ENCODE peak calls at places on chromosome 1, in six cellular contexts. One of them, this sample, is unnamed.

GRCh38 chr1:78348526-78349284 is 142.1 kb upstream of the PTGFR start:
- DNase-seq in PC-3: no peak
- DNase-seq in AG10803: peak
- DNase-seq in heart left ventricle: no peak
- DNase-seq in hepatocyte: no peak
- DNase-seq in lower lobe of right lung: no peak
- DNase-seq in this sample: peak

GRCh38 chr1:69523032-69523431 is 44.7 kb upstream of the LRRC7 start:
- DNase-seq in lower lobe of right lung: no peak
- DNase-seq in heart left ventricle: no peak
- DNase-seq in PC-3: peak
- DNase-seq in AG10803: peak
- DNase-seq in hepatocyte: peak
- DNase-seq in this sample: no peak

GRCh38 chr1:171313319-171313834 is 606 bp upstream of the FMO4 start:
- DNase-seq in AG10803: no peak
- DNase-seq in lower lobe of right lung: no peak
- DNase-seq in hepatocyte: no peak
- DNase-seq in heart left ventricle: no peak
- DNase-seq in PC-3: no peak
- DNase-seq in this sample: no peak

GRCh38 chr1:98796049-98796448 is 134.5 kb downstream of the SNX7 start:
- DNase-seq in lower lobe of right lung: no peak
- DNase-seq in heart left ventricle: no peak
- DNase-seq in PC-3: no peak
- DNase-seq in hepatocyte: no peak
- DNase-seq in AG10803: no peak
- DNase-seq in this sample: no peak

GRCh38 chr1:107430540-107431228 is 289.8 kb downstream of the NTNG1 start:
- DNase-seq in hepatocyte: peak
- DNase-seq in AG10803: peak
- DNase-seq in heart left ventricle: no peak
- DNase-seq in lower lobe of right lung: no peak
- DNase-seq in PC-3: peak
- DNase-seq in this sample: peak

GRCh38 chr1:113784104-113784779 is 25.0 kb upstream of the PHTF1 start:
- DNase-seq in heart left ventricle: no peak
- DNase-seq in hepatocyte: no peak
- DNase-seq in PC-3: no peak
- DNase-seq in lower lobe of right lung: no peak
- DNase-seq in AG10803: peak
- DNase-seq in this sample: no peak

GRCh38 chr1:38815903-38816627 is 43.5 kb downstream of the RRAGC start:
- DNase-seq in heart left ventricle: no peak
- DNase-seq in AG10803: no peak
- DNase-seq in hepatocyte: no peak
- DNase-seq in lower lobe of right lung: no peak
- DNase-seq in PC-3: no peak
- DNase-seq in this sample: no peak

GRCh38 chr1:104797982-104798381 is 1048.3 kb downstream of the AMY1C start:
- DNase-seq in hepatocyte: no peak
- DNase-seq in PC-3: peak
- DNase-seq in lower lobe of right lung: no peak
- DNase-seq in AG10803: no peak
- DNase-seq in heart left ventricle: no peak
- DNase-seq in this sample: no peak

GRCh38 chr1:15153842-15154479 is 414 bp downstream of the TMEM51 start:
- DNase-seq in lower lobe of right lung: peak
- DNase-seq in heart left ventricle: peak
- DNase-seq in hepatocyte: peak
- DNase-seq in AG10803: peak
- DNase-seq in PC-3: peak
- DNase-seq in this sample: peak

GRCh38 chr1:35718492-35719336 is at the start of gene C1orf216:
- DNase-seq in heart left ventricle: peak
- DNase-seq in lower lobe of right lung: peak
- DNase-seq in hepatocyte: peak
- DNase-seq in PC-3: peak
- DNase-seq in AG10803: peak
- DNase-seq in this sample: peak

GRCh38 chr1:18927082-18927653 is 24.8 kb upstream of the ALDH4A1 start:
- DNase-seq in AG10803: no peak
- DNase-seq in lower lobe of right lung: no peak
- DNase-seq in heart left ventricle: no peak
- DNase-seq in hepatocyte: no peak
- DNase-seq in PC-3: peak
- DNase-seq in this sample: no peak

GRCh38 chr1:15674760-15675159 is 9.4 kb upstream of the PLEKHM2 start:
- DNase-seq in heart left ventricle: no peak
- DNase-seq in PC-3: no peak
- DNase-seq in AG10803: no peak
- DNase-seq in hepatocyte: no peak
- DNase-seq in lower lobe of right lung: no peak
- DNase-seq in this sample: no peak

GRCh38 chr1:9435101-9435636 is 104.1 kb upstream of the SLC25A33 start:
- DNase-seq in heart left ventricle: no peak
- DNase-seq in lower lobe of right lung: no peak
- DNase-seq in PC-3: no peak
- DNase-seq in AG10803: no peak
- DNase-seq in hepatocyte: peak
- DNase-seq in this sample: peak

GRCh38 chr1:111904478-111905218 is 84.8 kb downstream of the KCND3 start:
- DNase-seq in lower lobe of right lung: no peak
- DNase-seq in PC-3: no peak
- DNase-seq in AG10803: peak
- DNase-seq in hepatocyte: no peak
- DNase-seq in heart left ventricle: peak
- DNase-seq in this sample: no peak

GRCh38 chr1:229786974-229787610 is 161.0 kb downstream of the URB2 start:
- DNase-seq in heart left ventricle: no peak
- DNase-seq in PC-3: no peak
- DNase-seq in AG10803: no peak
- DNase-seq in hepatocyte: no peak
- DNase-seq in lower lobe of right lung: no peak
- DNase-seq in this sample: peak

GRCh38 chr1:230127105-230128054 is 60.3 kb downstream of the GALNT2 start:
- DNase-seq in heart left ventricle: no peak
- DNase-seq in hepatocyte: no peak
- DNase-seq in PC-3: no peak
- DNase-seq in AG10803: no peak
- DNase-seq in lower lobe of right lung: peak
- DNase-seq in this sample: no peak

GRCh38 chr1:228736844-228737415 is 1.7 kb downstream of the RHOU start:
- DNase-seq in AG10803: no peak
- DNase-seq in lower lobe of right lung: no peak
- DNase-seq in PC-3: no peak
- DNase-seq in hepatocyte: no peak
- DNase-seq in heart left ventricle: no peak
- DNase-seq in this sample: no peak

GRCh38 chr1:185720633-185721272 is 13.4 kb upstream of the HMCN1 start:
- DNase-seq in hepatocyte: peak
- DNase-seq in PC-3: peak
- DNase-seq in lower lobe of right lung: no peak
- DNase-seq in heart left ventricle: no peak
- DNase-seq in AG10803: peak
- DNase-seq in this sample: peak

GRCh38 chr1:156461781-156462647 is 38.6 kb downstream of the MEF2D start:
- DNase-seq in lower lobe of right lung: no peak
- DNase-seq in heart left ventricle: no peak
- DNase-seq in PC-3: no peak
- DNase-seq in hepatocyte: no peak
- DNase-seq in AG10803: no peak
- DNase-seq in this sample: no peak

GRCh38 chr1:182279724-182280506 is 111.7 kb downstream of the GLUL start:
- DNase-seq in AG10803: peak
- DNase-seq in hepatocyte: no peak
- DNase-seq in PC-3: no peak
- DNase-seq in lower lobe of right lung: no peak
- DNase-seq in heart left ventricle: no peak
- DNase-seq in this sample: no peak

GRCh38 chr1:172906778-172907592 is 143.8 kb downstream of the TNFSF18 start:
- DNase-seq in AG10803: peak
- DNase-seq in lower lobe of right lung: no peak
- DNase-seq in hepatocyte: peak
- DNase-seq in PC-3: peak
- DNase-seq in heart left ventricle: no peak
- DNase-seq in this sample: peak

GRCh38 chr1:230899845-230900251 is 31.5 kb upstream of the C1orf198 start:
- DNase-seq in PC-3: no peak
- DNase-seq in heart left ventricle: no peak
- DNase-seq in AG10803: peak
- DNase-seq in hepatocyte: no peak
- DNase-seq in lower lobe of right lung: no peak
- DNase-seq in this sample: peak

GRCh38 chr1:119878171-119878570 is 18.1 kb downstream of the ADAM30 start:
- DNase-seq in lower lobe of right lung: no peak
- DNase-seq in hepatocyte: no peak
- DNase-seq in PC-3: no peak
- DNase-seq in heart left ventricle: no peak
- DNase-seq in AG10803: no peak
- DNase-seq in this sample: no peak

GRCh38 chr1:22967833-22968232 is 4.8 kb downstream of the LACTBL1 start:
- DNase-seq in AG10803: no peak
- DNase-seq in PC-3: no peak
- DNase-seq in lower lobe of right lung: no peak
- DNase-seq in hepatocyte: no peak
- DNase-seq in heart left ventricle: no peak
- DNase-seq in this sample: no peak

GRCh38 chr1:10424034-10424433 is 6.2 kb upstream of the CENPS start:
- DNase-seq in heart left ventricle: peak
- DNase-seq in lower lobe of right lung: no peak
- DNase-seq in PC-3: no peak
- DNase-seq in AG10803: peak
- DNase-seq in hepatocyte: peak
- DNase-seq in this sample: peak

GRCh38 chr1:82329226-82329625 is 528.5 kb downstream of the ADGRL2 start:
- DNase-seq in lower lobe of right lung: no peak
- DNase-seq in heart left ventricle: no peak
- DNase-seq in PC-3: no peak
- DNase-seq in hepatocyte: no peak
- DNase-seq in AG10803: no peak
- DNase-seq in this sample: no peak

GRCh38 chr1:184677344-184677743 is 77.3 kb downstream of the EDEM3 start:
- DNase-seq in lower lobe of right lung: no peak
- DNase-seq in heart left ventricle: no peak
- DNase-seq in PC-3: no peak
- DNase-seq in AG10803: no peak
- DNase-seq in hepatocyte: no peak
- DNase-seq in this sample: no peak

GRCh38 chr1:109523706-109524105 is 14.2 kb upstream of the AMIGO1 start:
- DNase-seq in heart left ventricle: no peak
- DNase-seq in AG10803: peak
- DNase-seq in hepatocyte: no peak
- DNase-seq in PC-3: no peak
- DNase-seq in lower lobe of right lung: no peak
- DNase-seq in this sample: no peak

GRCh38 chr1:67683736-67684525 is 1.1 kb upstream of the GADD45A start:
- DNase-seq in heart left ventricle: no peak
- DNase-seq in AG10803: no peak
- DNase-seq in hepatocyte: no peak
- DNase-seq in PC-3: peak
- DNase-seq in lower lobe of right lung: no peak
- DNase-seq in this sample: peak
- H3K4me3 ChIP-seq in heart left ventricle: peak
- H3K4me3 ChIP-seq in AG10803: peak
- H3K4me3 ChIP-seq in hepatocyte: no peak
- H3K4me3 ChIP-seq in PC-3: peak
- H3K4me3 ChIP-seq in lower lobe of right lung: no peak
- H3K4me3 ChIP-seq in this sample: peak

GRCh38 chr1:11720033-11720376 is 15.9 kb upstream of the AGTRAP start:
- DNase-seq in PC-3: no peak
- DNase-seq in AG10803: no peak
- DNase-seq in heart left ventricle: no peak
- DNase-seq in hepatocyte: no peak
- DNase-seq in lower lobe of right lung: no peak
- DNase-seq in this sample: no peak
- TF ChIP-seq CTCF in PC-3: peak
- TF ChIP-seq CTCF in AG10803: no peak
- TF ChIP-seq CTCF in heart left ventricle: no peak
- TF ChIP-seq CTCF in hepatocyte: no peak
- TF ChIP-seq CTCF in lower lobe of right lung: no peak
- TF ChIP-seq CTCF in this sample: no peak

GRCh38 chr1:160404094-160404493 is 3.7 kb downstream of the VANGL2 start:
- DNase-seq in lower lobe of right lung: no peak
- DNase-seq in PC-3: no peak
- DNase-seq in heart left ventricle: no peak
- DNase-seq in hepatocyte: peak
- DNase-seq in AG10803: no peak
- DNase-seq in this sample: no peak

GRCh38 chr1:160406131-160406968 is 6.0 kb downstream of the VANGL2 start:
- DNase-seq in PC-3: peak
- DNase-seq in hepatocyte: no peak
- DNase-seq in heart left ventricle: no peak
- DNase-seq in AG10803: no peak
- DNase-seq in lower lobe of right lung: no peak
- DNase-seq in this sample: no peak

GRCh38 chr1:160403244-160403643 is 2.9 kb downstream of the VANGL2 start:
- DNase-seq in AG10803: no peak
- DNase-seq in hepatocyte: peak
- DNase-seq in heart left ventricle: no peak
- DNase-seq in PC-3: no peak
- DNase-seq in lower lobe of right lung: no peak
- DNase-seq in this sample: peak

GRCh38 chr1:160407819-160408801 is 7.7 kb downstream of the VANGL2 start:
- DNase-seq in AG10803: no peak
- DNase-seq in PC-3: peak
- DNase-seq in lower lobe of right lung: no peak
- DNase-seq in hepatocyte: no peak
- DNase-seq in heart left ventricle: no peak
- DNase-seq in this sample: no peak

DNA sequence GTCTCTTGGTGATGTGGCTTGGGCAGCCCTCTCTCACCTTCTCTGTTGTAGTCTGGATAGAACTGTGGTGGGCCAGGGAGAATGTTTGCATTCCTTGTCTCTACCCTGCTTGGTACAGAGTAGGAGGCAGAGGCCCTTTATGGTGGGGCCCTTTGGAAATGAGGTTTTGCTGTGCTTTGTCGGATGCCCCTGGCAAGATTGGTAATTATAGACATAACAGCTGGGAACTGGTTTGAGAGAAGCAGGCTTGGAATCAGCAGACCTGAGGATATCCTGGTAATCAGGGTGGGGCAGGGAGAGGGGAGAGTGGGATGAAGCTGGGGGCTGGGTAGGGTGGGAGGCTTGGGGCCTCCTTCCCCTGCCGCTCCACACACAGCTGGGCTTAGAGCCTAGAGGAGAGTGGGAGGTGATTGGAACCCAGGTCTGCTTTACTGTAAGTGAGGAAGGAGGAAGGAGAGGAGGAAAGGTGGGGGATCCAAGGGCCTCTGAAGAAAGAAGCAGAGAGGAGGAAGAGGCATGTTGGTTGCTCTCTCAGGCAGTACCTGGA is 5.0 kb downstream of the VANGL2 start:
- DNase-seq in lower lobe of right lung: no peak
- DNase-seq in hepatocyte: peak
- DNase-seq in heart left ventricle: no peak
- DNase-seq in AG10803: no peak
- DNase-seq in PC-3: no peak
- DNase-seq in this sample: no peak
- H3K4me3 ChIP-seq in lower lobe of right lung: no peak
- H3K4me3 ChIP-seq in hepatocyte: no peak
- H3K4me3 ChIP-seq in heart left ventricle: no peak
- H3K4me3 ChIP-seq in AG10803: no peak
- H3K4me3 ChIP-seq in PC-3: no peak
- H3K4me3 ChIP-seq in this sample: no peak

GRCh38 chr1:85240174-85240601 is 19.3 kb downstream of the C1orf52 start:
- DNase-seq in PC-3: peak
- DNase-seq in AG10803: peak
- DNase-seq in lower lobe of right lung: no peak
- DNase-seq in heart left ventricle: peak
- DNase-seq in hepatocyte: no peak
- DNase-seq in this sample: peak
- TF ChIP-seq CTCF in PC-3: peak
- TF ChIP-seq CTCF in AG10803: peak
- TF ChIP-seq CTCF in lower lobe of right lung: no peak
- TF ChIP-seq CTCF in heart left ventricle: peak
- TF ChIP-seq CTCF in hepatocyte: peak
- TF ChIP-seq CTCF in this sample: peak